ENCODE peak calls at places on chromosomes 7 and 10, in seven cellular contexts. T is OCI-LY7, L is MM.1S, J is hepatocyte, P is neural progenitor cell, R is HCT116, F is GM23338. Z is an unnamed sample.

GRCh38 chr10:101085846-101086245 is 24.1 kb downstream of the KAZALD1 start:
- DNase-seq in T (no peak), P (no peak), F (no peak), L (no peak), R (no peak), J (no peak), Z (peak; percentile 44)

GRCh38 chr10:35460852-35461460 is 124.6 kb downstream of the CCNY start:
- DNase-seq in T (no peak), J (no peak), R (no peak), F (no peak), P (no peak), L (no peak), Z (no peak)

GRCh38 chr7:53504914-53505313 is 469.5 kb downstream of the POM121L12 start:
- DNase-seq in P (no peak), R (no peak), F (no peak), T (no peak), J (no peak), L (no peak), Z (no peak)

GRCh38 chr10:122329416-122329815 is 45.1 kb upstream of the PLEKHA1 start:
- DNase-seq in T (no peak), R (no peak), F (no peak), J (no peak), L (no peak), P (no peak), Z (no peak)

GRCh38 chr7:64884913-64885370 is 18.1 kb upstream of the ZNF273 start:
- DNase-seq in F (no peak), T (no peak), P (no peak), L (no peak), J (no peak), R (no peak), Z (no peak)

GRCh38 chr7:79051915-79052314 is 401.6 kb downstream of the MAGI2 start:
- DNase-seq in T (no peak), F (no peak), P (no peak), J (no peak), L (no peak), R (no peak), Z (no peak)

GRCh38 chr10:8404721-8405120 is 350.2 kb downstream of the GATA3 start:
- DNase-seq in P (no peak), J (no peak), R (no peak), L (peak; percentile 92), F (no peak), T (no peak), Z (no peak)

GRCh38 chr7:24828871-24829661 is 71.8 kb upstream of the GSDME start:
- DNase-seq in P (no peak), T (no peak), L (no peak), R (no peak), F (no peak), J (peak; percentile 17), Z (no peak)

GRCh38 chr7:24381919-24382505 is 98.0 kb downstream of the NPY start:
- DNase-seq in P (peak; percentile 35), F (peak; percentile 59), J (peak; percentile 54), T (peak; percentile 79), L (peak; percentile 30), R (peak; percentile 10), Z (peak; percentile 48)

GRCh38 chr10:59454289-59454919 is 92.1 kb upstream of the FAM13C start:
- DNase-seq in T (no peak), P (no peak), J (no peak), F (no peak), L (no peak), R (no peak), Z (no peak)

GRCh38 chr10:62268399-62269076 is at the start of gene RTKN2:
- DNase-seq in T (peak; percentile 95), F (peak; percentile 99), L (peak; percentile 87), R (peak; percentile 74), J (peak; percentile 98), P (peak; percentile 100), Z (peak; percentile 83)

GRCh38 chr10:79318369-79318768 is 28.9 kb upstream of the PPIF start:
- DNase-seq in P (no peak), T (no peak), J (no peak), F (no peak), R (no peak), L (no peak), Z (no peak)

GRCh38 chr10:79319372-79319771 is 27.9 kb upstream of the PPIF start:
- DNase-seq in R (no peak), P (no peak), L (no peak), T (no peak), F (no peak), J (no peak), Z (no peak)

GRCh38 chr10:79314761-79315601 is 32.3 kb upstream of the PPIF start:
- DNase-seq in L (no peak), P (no peak), R (no peak), F (no peak), T (no peak), J (no peak), Z (peak; percentile 27)

GRCh38 chr10:79315602-79315920 is 31.7 kb upstream of the PPIF start:
- DNase-seq in L (no peak), P (no peak), J (no peak), T (no peak), R (no peak), F (no peak), Z (no peak)

GRCh38 chr10:79316671-79317431 is 30.4 kb upstream of the PPIF start:
- DNase-seq in F (no peak), J (no peak), T (peak; percentile 72), R (no peak), L (peak; percentile 60), P (no peak), Z (peak; percentile 42)
- TF ChIP-seq EZH2phosphoT487 in F (no peak), J (no peak), T (no peak), R (no peak), L (no peak), P (no peak), Z (no peak)

GRCh38 chr7:131327049-131327625 is 539 bp upstream of the MKLN1 start:
- DNase-seq in J (peak; percentile 67), P (no peak), T (no peak), F (peak; percentile 72), L (no peak), R (peak; percentile 19), Z (peak; percentile 86)

GRCh38 chr7:131325179-131325840 is 2.4 kb upstream of the MKLN1 start:
- DNase-seq in P (no peak), L (no peak), J (no peak), T (no peak), F (no peak), R (no peak), Z (peak; percentile 9)

GRCh38 chr7:131328387-131329175 is 905 bp downstream of the MKLN1 start:
- DNase-seq in F (no peak), J (no peak), R (no peak), L (peak; percentile 20), T (no peak), P (no peak), Z (peak; percentile 62)

GRCh38 chr7:131327626-131328386 is at the start of gene MKLN1:
- DNase-seq in P (peak; percentile 98), J (peak; percentile 98), F (peak; percentile 97), L (peak; percentile 94), T (peak; percentile 86), R (peak; percentile 72), Z (peak; percentile 97)

DNA sequence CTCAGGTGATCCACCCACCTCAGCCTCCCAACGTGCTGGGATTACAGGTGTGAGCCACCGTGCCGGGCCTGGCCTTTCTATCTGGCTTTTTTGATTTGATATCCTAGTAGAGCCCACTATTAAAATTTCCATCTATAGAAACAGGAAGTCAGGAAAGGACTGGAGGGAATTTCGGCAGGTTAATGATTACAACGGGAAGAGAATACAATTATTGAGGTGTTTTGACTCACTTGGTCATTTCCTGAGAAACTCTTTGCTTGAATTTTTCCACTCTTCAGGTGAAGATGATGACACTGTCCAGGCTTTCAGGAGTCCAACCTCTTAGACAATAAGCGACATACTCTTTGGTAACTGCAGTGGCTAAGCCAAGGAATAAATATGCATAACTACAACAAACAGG is 1.1 kb upstream of the MKLN1 start:
- DNase-seq in P (no peak), T (no peak), F (no peak), J (peak; percentile 12), L (no peak), R (no peak), Z (no peak)
- H3K4me2 ChIP-seq in P (peak overlapping the region; percentile 77), T (peak overlapping the region; percentile 95), F (peak overlapping the region; percentile 82), J (peak overlapping the region; percentile 78), L (peak overlapping the region; percentile 89), R (peak overlapping the region; percentile 86), Z (peak overlapping the region; percentile 77)

DNA sequence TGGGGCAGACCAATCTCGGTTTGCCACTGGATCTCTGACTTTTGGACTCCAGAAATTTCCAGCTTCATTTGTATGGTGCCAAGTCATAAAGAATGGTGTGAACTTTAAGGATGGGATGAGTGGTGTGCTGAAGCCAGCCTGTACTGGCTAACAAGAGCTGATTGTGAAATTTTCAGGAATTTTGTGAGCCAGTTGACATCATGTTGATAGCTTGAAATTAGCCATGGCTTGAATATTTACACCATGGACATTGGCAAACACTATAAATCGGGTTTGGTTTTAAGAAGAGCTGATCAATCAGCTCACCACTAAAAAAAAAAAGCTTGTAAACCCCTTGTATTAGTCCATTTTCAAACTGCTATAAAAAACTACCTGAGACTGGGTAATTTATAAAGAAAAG is 14.1 kb upstream of the MYH16 start:
- DNase-seq in L (no peak), P (no peak), T (no peak), F (no peak), R (no peak), J (no peak), Z (peak; percentile 21)
- TF ChIP-seq EZH2phosphoT487 in L (no peak), P (no peak), T (no peak), F (no peak), R (no peak), J (no peak), Z (no peak)

GRCh38 chr10:13703997-13704536 is 117.3 kb downstream of the PRPF18 start:
- DNase-seq in J (no peak), R (no peak), F (no peak), T (no peak), P (no peak), L (no peak), Z (no peak)

GRCh38 chr10:13701157-13701919 is 114.6 kb downstream of the PRPF18 start:
- DNase-seq in T (no peak), L (no peak), J (no peak), F (no peak), P (no peak), R (no peak), Z (no peak)

GRCh38 chr10:13705526-13706169 is 118.9 kb downstream of the PRPF18 start:
- DNase-seq in P (no peak), T (no peak), R (no peak), L (no peak), J (peak; percentile 21), F (no peak), Z (no peak)

GRCh38 chr10:13704969-13705368 is 118.2 kb downstream of the PRPF18 start:
- DNase-seq in L (no peak), R (no peak), F (no peak), J (no peak), T (no peak), P (no peak), Z (no peak)

DNA sequence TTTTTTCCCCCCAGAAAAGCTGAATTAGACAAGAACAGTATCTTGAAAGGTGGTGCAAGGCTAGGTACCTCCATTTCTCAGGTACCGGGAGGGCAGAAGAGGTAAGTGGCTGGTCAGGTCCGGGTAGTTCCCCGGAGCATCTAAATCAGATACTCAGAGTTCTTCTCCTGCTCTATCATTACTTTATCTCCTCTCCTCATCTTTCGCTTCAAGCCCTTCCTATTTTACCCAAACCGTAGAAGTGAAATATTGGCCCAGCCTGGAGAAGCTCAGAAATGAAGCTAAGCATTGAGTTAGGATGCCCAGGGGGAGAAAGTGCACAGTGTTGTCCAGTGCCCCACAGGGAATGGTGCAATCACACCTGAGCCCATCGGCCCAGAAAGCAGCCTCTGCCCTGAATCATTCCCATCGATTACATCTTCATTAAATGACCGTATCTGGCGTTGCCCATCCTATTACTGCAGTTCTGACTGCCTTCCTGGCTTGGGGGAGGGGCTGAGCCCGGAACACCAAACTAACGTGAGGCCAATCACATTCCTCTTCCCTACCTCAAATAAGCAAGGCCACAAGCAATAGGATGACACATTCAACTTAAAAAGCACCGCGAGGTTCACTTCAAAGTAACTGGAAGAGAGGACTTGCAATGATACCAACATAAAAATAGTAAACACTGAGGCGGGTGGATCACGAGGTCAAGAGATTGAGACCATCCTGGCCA is 116.5 kb downstream of the PRPF18 start:
- DNase-seq in P (no peak), F (no peak), J (no peak), T (no peak), R (no peak), L (no peak), Z (no peak)
- H3K4me2 ChIP-seq in P (no peak overlapping the region), F (no peak overlapping the region), J (no peak overlapping the region), T (no peak overlapping the region), R (no peak overlapping the region), L (no peak overlapping the region), Z (no peak overlapping the region)